ENCODE peak calls at places on chromosomes 13 and 19, in seven cellular contexts. One of them, this sample, is unnamed.

GRCh38 chr19:7831452-7831851 is 1.4 kb downstream of the EVI5L start:
- DNase-seq in tibial artery: no peak
- DNase-seq in astrocyte of the spinal cord: no peak
- DNase-seq in CD4-positive, alpha-beta T cell: no peak
- DNase-seq in tibial nerve: no peak
- DNase-seq in upper lobe of left lung: no peak
- DNase-seq in left ventricle myocardium inferior: no peak
- DNase-seq in this sample: no peak

GRCh38 chr13:94196426-94196825 is 283.1 kb downstream of the DCT start:
- DNase-seq in astrocyte of the spinal cord: peak
- DNase-seq in upper lobe of left lung: no peak
- DNase-seq in tibial nerve: no peak
- DNase-seq in CD4-positive, alpha-beta T cell: no peak
- DNase-seq in left ventricle myocardium inferior: no peak
- DNase-seq in tibial artery: no peak
- DNase-seq in this sample: no peak

GRCh38 chr19:45444318-45445041 is 20.8 kb upstream of the ERCC1 start:
- DNase-seq in astrocyte of the spinal cord: peak
- DNase-seq in CD4-positive, alpha-beta T cell: peak
- DNase-seq in left ventricle myocardium inferior: peak
- DNase-seq in tibial artery: peak
- DNase-seq in tibial nerve: peak
- DNase-seq in upper lobe of left lung: peak
- DNase-seq in this sample: peak

GRCh38 chr13:29835280-29836061 is 14.9 kb downstream of the UBL3 start:
- DNase-seq in tibial artery: no peak
- DNase-seq in astrocyte of the spinal cord: no peak
- DNase-seq in CD4-positive, alpha-beta T cell: no peak
- DNase-seq in left ventricle myocardium inferior: no peak
- DNase-seq in upper lobe of left lung: no peak
- DNase-seq in tibial nerve: no peak
- DNase-seq in this sample: no peak

GRCh38 chr13:31234729-31235128 is 35.0 kb downstream of the B3GLCT start:
- DNase-seq in tibial nerve: no peak
- DNase-seq in tibial artery: no peak
- DNase-seq in CD4-positive, alpha-beta T cell: no peak
- DNase-seq in left ventricle myocardium inferior: no peak
- DNase-seq in astrocyte of the spinal cord: no peak
- DNase-seq in upper lobe of left lung: no peak
- DNase-seq in this sample: no peak

GRCh38 chr13:48626726-48627451 is 26.8 kb upstream of the CYSLTR2 start:
- DNase-seq in astrocyte of the spinal cord: no peak
- DNase-seq in CD4-positive, alpha-beta T cell: no peak
- DNase-seq in left ventricle myocardium inferior: no peak
- DNase-seq in tibial artery: no peak
- DNase-seq in upper lobe of left lung: no peak
- DNase-seq in tibial nerve: no peak
- DNase-seq in this sample: no peak

GRCh38 chr13:109719962-109720646 is 66.3 kb downstream of the IRS2 start:
- DNase-seq in tibial artery: no peak
- DNase-seq in astrocyte of the spinal cord: no peak
- DNase-seq in CD4-positive, alpha-beta T cell: no peak
- DNase-seq in left ventricle myocardium inferior: no peak
- DNase-seq in upper lobe of left lung: no peak
- DNase-seq in tibial nerve: no peak
- DNase-seq in this sample: no peak

GRCh38 chr19:10712754-10713153 is 5.1 kb upstream of the DNM2 start:
- DNase-seq in CD4-positive, alpha-beta T cell: no peak
- DNase-seq in tibial artery: no peak
- DNase-seq in astrocyte of the spinal cord: no peak
- DNase-seq in upper lobe of left lung: no peak
- DNase-seq in tibial nerve: no peak
- DNase-seq in left ventricle myocardium inferior: no peak
- DNase-seq in this sample: no peak

GRCh38 chr13:75830842-75831241 is 194.7 kb downstream of the LMO7 start:
- DNase-seq in astrocyte of the spinal cord: peak
- DNase-seq in upper lobe of left lung: no peak
- DNase-seq in CD4-positive, alpha-beta T cell: no peak
- DNase-seq in left ventricle myocardium inferior: no peak
- DNase-seq in tibial artery: no peak
- DNase-seq in tibial nerve: no peak
- DNase-seq in this sample: no peak

GRCh38 chr19:28234637-28235036 is 978.3 kb downstream of the UQCRFS1 start:
- DNase-seq in CD4-positive, alpha-beta T cell: no peak
- DNase-seq in tibial artery: no peak
- DNase-seq in astrocyte of the spinal cord: no peak
- DNase-seq in left ventricle myocardium inferior: no peak
- DNase-seq in tibial nerve: no peak
- DNase-seq in upper lobe of left lung: no peak
- DNase-seq in this sample: no peak

GRCh38 chr19:29810504-29810871 is 1.3 kb upstream of the CCNE1 start:
- DNase-seq in CD4-positive, alpha-beta T cell: no peak
- DNase-seq in astrocyte of the spinal cord: no peak
- DNase-seq in tibial nerve: peak
- DNase-seq in upper lobe of left lung: no peak
- DNase-seq in left ventricle myocardium inferior: no peak
- DNase-seq in tibial artery: no peak
- DNase-seq in this sample: no peak

GRCh38 chr19:53147645-53148044 is 11.2 kb downstream of the ZNF347 start:
- DNase-seq in tibial artery: no peak
- DNase-seq in astrocyte of the spinal cord: peak
- DNase-seq in left ventricle myocardium inferior: no peak
- DNase-seq in CD4-positive, alpha-beta T cell: no peak
- DNase-seq in tibial nerve: no peak
- DNase-seq in upper lobe of left lung: no peak
- DNase-seq in this sample: no peak

GRCh38 chr19:47032171-47032811 is 12.7 kb downstream of the NPAS1 start:
- DNase-seq in astrocyte of the spinal cord: no peak
- DNase-seq in left ventricle myocardium inferior: no peak
- DNase-seq in CD4-positive, alpha-beta T cell: peak
- DNase-seq in upper lobe of left lung: peak
- DNase-seq in tibial nerve: no peak
- DNase-seq in tibial artery: no peak
- DNase-seq in this sample: peak

GRCh38 chr13:33185853-33186252 is 99.7 kb downstream of the STARD13 start:
- DNase-seq in CD4-positive, alpha-beta T cell: no peak
- DNase-seq in tibial artery: no peak
- DNase-seq in upper lobe of left lung: no peak
- DNase-seq in astrocyte of the spinal cord: peak
- DNase-seq in tibial nerve: no peak
- DNase-seq in left ventricle myocardium inferior: no peak
- DNase-seq in this sample: no peak

GRCh38 chr19:42081584-42082258 is 5.8 kb downstream of the ZNF574 start:
- DNase-seq in tibial nerve: no peak
- DNase-seq in tibial artery: no peak
- DNase-seq in astrocyte of the spinal cord: peak
- DNase-seq in CD4-positive, alpha-beta T cell: no peak
- DNase-seq in left ventricle myocardium inferior: no peak
- DNase-seq in upper lobe of left lung: no peak
- DNase-seq in this sample: no peak

GRCh38 chr19:13029893-13030292 is 34.6 kb downstream of the NFIX start:
- DNase-seq in tibial nerve: no peak
- DNase-seq in upper lobe of left lung: no peak
- DNase-seq in tibial artery: no peak
- DNase-seq in left ventricle myocardium inferior: no peak
- DNase-seq in astrocyte of the spinal cord: no peak
- DNase-seq in CD4-positive, alpha-beta T cell: no peak
- DNase-seq in this sample: no peak

GRCh38 chr19:47190167-47190727 is 40.8 kb downstream of the BBC3 start:
- DNase-seq in tibial nerve: no peak
- DNase-seq in astrocyte of the spinal cord: peak
- DNase-seq in tibial artery: peak
- DNase-seq in upper lobe of left lung: peak
- DNase-seq in left ventricle myocardium inferior: peak
- DNase-seq in CD4-positive, alpha-beta T cell: peak
- DNase-seq in this sample: no peak

GRCh38 chr13:101230271-101230890 is 185.9 kb downstream of the NALCN start:
- DNase-seq in tibial nerve: no peak
- DNase-seq in astrocyte of the spinal cord: no peak
- DNase-seq in left ventricle myocardium inferior: no peak
- DNase-seq in upper lobe of left lung: no peak
- DNase-seq in CD4-positive, alpha-beta T cell: no peak
- DNase-seq in tibial artery: no peak
- DNase-seq in this sample: no peak

GRCh38 chr19:18807861-18808331 is 16.8 kb upstream of the COMP start:
- DNase-seq in tibial artery: peak
- DNase-seq in CD4-positive, alpha-beta T cell: no peak
- DNase-seq in astrocyte of the spinal cord: no peak
- DNase-seq in left ventricle myocardium inferior: peak
- DNase-seq in tibial nerve: peak
- DNase-seq in upper lobe of left lung: no peak
- DNase-seq in this sample: no peak

GRCh38 chr13:49457221-49457620 is 13.1 kb downstream of the SETDB2 start:
- DNase-seq in CD4-positive, alpha-beta T cell: no peak
- DNase-seq in tibial nerve: no peak
- DNase-seq in upper lobe of left lung: peak
- DNase-seq in tibial artery: no peak
- DNase-seq in astrocyte of the spinal cord: no peak
- DNase-seq in left ventricle myocardium inferior: no peak
- DNase-seq in this sample: no peak

GRCh38 chr13:27336005-27336673 is 65.5 kb downstream of the RASL11A start:
- DNase-seq in upper lobe of left lung: no peak
- DNase-seq in tibial artery: no peak
- DNase-seq in astrocyte of the spinal cord: peak
- DNase-seq in tibial nerve: no peak
- DNase-seq in CD4-positive, alpha-beta T cell: no peak
- DNase-seq in left ventricle myocardium inferior: no peak
- DNase-seq in this sample: no peak

DNA sequence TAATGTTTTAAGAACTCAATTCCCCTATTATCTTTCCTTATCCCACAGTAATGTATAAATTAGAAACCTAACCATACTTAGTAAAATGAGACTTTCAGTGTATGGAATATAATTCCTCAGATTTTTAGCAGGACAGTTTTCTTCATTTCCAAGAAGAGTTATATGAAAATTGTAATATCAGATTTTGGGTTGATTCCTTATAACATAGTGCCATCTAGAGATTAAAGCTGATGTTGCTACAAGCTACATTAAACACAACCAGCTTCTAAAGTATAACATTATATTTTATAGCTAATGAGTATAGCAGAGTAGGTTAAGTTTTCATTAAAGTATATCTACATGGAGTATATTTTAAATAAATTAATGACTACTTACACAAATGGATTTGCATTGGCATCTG is 99.7 kb upstream of the MIR17HG start:
- DNase-seq in CD4-positive, alpha-beta T cell: no peak
- DNase-seq in astrocyte of the spinal cord: peak
- DNase-seq in tibial artery: no peak
- DNase-seq in left ventricle myocardium inferior: no peak
- DNase-seq in upper lobe of left lung: no peak
- DNase-seq in tibial nerve: no peak
- DNase-seq in this sample: no peak
- TF ChIP-seq CTCF in CD4-positive, alpha-beta T cell: no peak
- TF ChIP-seq CTCF in astrocyte of the spinal cord: peak
- TF ChIP-seq CTCF in tibial artery: no peak
- TF ChIP-seq CTCF in left ventricle myocardium inferior: peak
- TF ChIP-seq CTCF in upper lobe of left lung: no peak
- TF ChIP-seq CTCF in tibial nerve: no peak
- TF ChIP-seq CTCF in this sample: no peak

DNA sequence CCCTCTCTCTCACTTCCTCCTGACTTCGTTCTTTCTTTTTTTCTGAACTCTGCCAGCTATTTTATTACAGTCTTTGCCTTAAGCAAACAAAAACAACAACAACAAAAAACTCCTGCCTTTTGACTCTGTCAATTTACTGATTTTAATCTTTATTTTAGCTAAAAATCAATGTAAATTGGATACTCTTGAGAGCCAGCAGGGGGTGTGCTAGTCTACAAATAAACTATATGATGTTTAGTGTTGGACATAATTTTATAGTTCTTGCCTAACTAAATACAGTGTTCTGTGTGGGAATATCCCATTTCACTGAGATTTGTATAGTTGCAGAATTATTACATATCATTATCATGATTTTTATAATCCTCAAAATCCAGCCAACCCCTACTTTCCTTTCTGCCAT is 1199.9 kb upstream of the SPRY2 start:
- DNase-seq in tibial artery: no peak
- DNase-seq in astrocyte of the spinal cord: peak
- DNase-seq in upper lobe of left lung: no peak
- DNase-seq in CD4-positive, alpha-beta T cell: no peak
- DNase-seq in tibial nerve: no peak
- DNase-seq in left ventricle myocardium inferior: no peak
- DNase-seq in this sample: no peak
- TF ChIP-seq CTCF in tibial artery: no peak
- TF ChIP-seq CTCF in astrocyte of the spinal cord: peak
- TF ChIP-seq CTCF in upper lobe of left lung: no peak
- TF ChIP-seq CTCF in CD4-positive, alpha-beta T cell: no peak
- TF ChIP-seq CTCF in tibial nerve: peak
- TF ChIP-seq CTCF in left ventricle myocardium inferior: no peak
- TF ChIP-seq CTCF in this sample: no peak

GRCh38 chr13:51259359-51259645 is 37.1 kb downstream of the FAM124A start:
- DNase-seq in astrocyte of the spinal cord: no peak
- DNase-seq in tibial artery: no peak
- DNase-seq in tibial nerve: no peak
- DNase-seq in CD4-positive, alpha-beta T cell: no peak
- DNase-seq in upper lobe of left lung: no peak
- DNase-seq in left ventricle myocardium inferior: no peak
- DNase-seq in this sample: no peak

GRCh38 chr13:51261610-51262249 is 39.5 kb downstream of the FAM124A start:
- DNase-seq in tibial artery: no peak
- DNase-seq in left ventricle myocardium inferior: no peak
- DNase-seq in tibial nerve: no peak
- DNase-seq in upper lobe of left lung: no peak
- DNase-seq in astrocyte of the spinal cord: no peak
- DNase-seq in CD4-positive, alpha-beta T cell: no peak
- DNase-seq in this sample: no peak

GRCh38 chr13:51260154-51260553 is 38.0 kb downstream of the FAM124A start:
- DNase-seq in CD4-positive, alpha-beta T cell: no peak
- DNase-seq in upper lobe of left lung: no peak
- DNase-seq in tibial nerve: no peak
- DNase-seq in left ventricle myocardium inferior: no peak
- DNase-seq in tibial artery: no peak
- DNase-seq in astrocyte of the spinal cord: no peak
- DNase-seq in this sample: no peak

GRCh38 chr13:51258612-51259358 is 36.6 kb downstream of the FAM124A start:
- DNase-seq in tibial artery: no peak
- DNase-seq in astrocyte of the spinal cord: no peak
- DNase-seq in left ventricle myocardium inferior: no peak
- DNase-seq in CD4-positive, alpha-beta T cell: no peak
- DNase-seq in upper lobe of left lung: no peak
- DNase-seq in tibial nerve: no peak
- DNase-seq in this sample: no peak

GRCh38 chr13:51262501-51263211 is 40.5 kb downstream of the FAM124A start:
- DNase-seq in tibial artery: no peak
- DNase-seq in upper lobe of left lung: no peak
- DNase-seq in astrocyte of the spinal cord: no peak
- DNase-seq in CD4-positive, alpha-beta T cell: no peak
- DNase-seq in tibial nerve: no peak
- DNase-seq in left ventricle myocardium inferior: no peak
- DNase-seq in this sample: no peak
- TF ChIP-seq CTCF in tibial artery: no peak
- TF ChIP-seq CTCF in upper lobe of left lung: no peak
- TF ChIP-seq CTCF in astrocyte of the spinal cord: peak
- TF ChIP-seq CTCF in CD4-positive, alpha-beta T cell: no peak
- TF ChIP-seq CTCF in tibial nerve: no peak
- TF ChIP-seq CTCF in left ventricle myocardium inferior: peak
- TF ChIP-seq CTCF in this sample: no peak

DNA sequence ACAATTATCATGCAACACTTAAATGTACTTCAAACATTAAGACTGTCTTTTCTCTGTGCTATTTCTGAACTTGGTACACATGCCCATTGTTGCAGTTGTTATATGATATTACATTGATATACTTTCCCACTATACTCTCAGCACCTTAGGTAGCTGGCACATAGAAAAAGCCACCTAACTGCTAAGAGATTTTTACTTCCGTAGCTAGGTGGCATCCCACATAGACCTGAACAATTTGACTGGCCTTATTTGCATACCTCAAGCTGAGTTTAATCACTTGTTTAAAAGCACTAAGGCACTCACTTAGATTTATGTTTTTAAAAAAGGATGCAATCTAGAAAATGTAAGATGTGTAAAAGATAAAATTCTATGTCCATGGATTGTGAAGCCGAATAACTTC is 194.2 kb downstream of the POU4F1 start:
- DNase-seq in CD4-positive, alpha-beta T cell: no peak
- DNase-seq in upper lobe of left lung: no peak
- DNase-seq in astrocyte of the spinal cord: no peak
- DNase-seq in tibial nerve: no peak
- DNase-seq in tibial artery: no peak
- DNase-seq in left ventricle myocardium inferior: no peak
- DNase-seq in this sample: no peak
- TF ChIP-seq CTCF in CD4-positive, alpha-beta T cell: no peak
- TF ChIP-seq CTCF in upper lobe of left lung: no peak
- TF ChIP-seq CTCF in astrocyte of the spinal cord: no peak
- TF ChIP-seq CTCF in tibial nerve: no peak
- TF ChIP-seq CTCF in tibial artery: no peak
- TF ChIP-seq CTCF in left ventricle myocardium inferior: no peak
- TF ChIP-seq CTCF in this sample: no peak

This sample was measured in activated B cell treated with CpG ODN at 0.5 μM for 24 hours.